ENCODE peak calls at places on chromosomes 6 and 20, in seven cellular contexts. I is hepatocyte, O is fibroblast of lung, Q is SK-N-SH, Z is A549, D is breast epithelium, C is transverse colon. G is an unnamed sample.

GRCh38 chr6:50829898-50830439 is 11.3 kb downstream of the TFAP2B start:
- DNase-seq in Z (no peak), Q (no peak), C (no peak), D (no peak), I (no peak), O (no peak), G (no peak)

GRCh38 chr6:116387374-116387773 is 16.6 kb downstream of the DSE start:
- DNase-seq in Z (no peak), D (no peak), I (no peak), O (peak), Q (no peak), C (no peak), G (peak)

GRCh38 chr6:28585335-28585734 is 59.7 kb downstream of the GPX5 start:
- DNase-seq in C (no peak), Z (no peak), I (peak), D (no peak), Q (no peak), O (peak), G (no peak)

GRCh38 chr6:74087898-74088297 is 391.9 kb downstream of the CD109 start:
- DNase-seq in O (peak), Q (no peak), D (no peak), C (no peak), I (no peak), Z (no peak), G (no peak)

GRCh38 chr6:98574991-98575390 is 259.4 kb upstream of the POU3F2 start:
- DNase-seq in Z (no peak), I (peak), D (peak), O (no peak), C (peak), Q (peak), G (no peak)

GRCh38 chr6:10237284-10238043 is 177.4 kb downstream of the TFAP2A start:
- DNase-seq in Q (no peak), D (no peak), Z (peak), C (peak), O (peak), I (no peak), G (peak)

GRCh38 chr6:36758516-36759176 is 61.0 kb downstream of the RAB44 start:
- DNase-seq in O (no peak), C (peak), Q (no peak), I (no peak), Z (no peak), D (no peak), G (no peak)

GRCh38 chr6:116206231-116206903 is 47.5 kb downstream of the TSPYL4 start:
- DNase-seq in O (peak), Q (no peak), I (no peak), Z (no peak), D (no peak), C (no peak), G (peak)

GRCh38 chr20:9145142-9145541 is 76.3 kb downstream of the PLCB4 start:
- DNase-seq in Z (no peak), Q (no peak), O (no peak), C (no peak), I (no peak), D (no peak), G (no peak)

GRCh38 chr6:133243723-133244122 is 2.6 kb downstream of the EYA4 start:
- DNase-seq in Q (no peak), C (no peak), I (no peak), D (no peak), Z (no peak), O (no peak), G (no peak)

GRCh38 chr6:130105996-130106704 is 87.8 kb downstream of the L3MBTL3 start:
- DNase-seq in Q (no peak), Z (no peak), I (no peak), O (no peak), C (no peak), D (no peak), G (no peak)

GRCh38 chr6:165584541-165584940 is 78.5 kb downstream of the PDE10A start:
- DNase-seq in Z (no peak), I (no peak), C (no peak), Q (no peak), D (no peak), O (no peak), G (no peak)

GRCh38 chr6:141403103-141403502 is 729.6 kb upstream of the GJE1 start:
- DNase-seq in D (no peak), Z (no peak), O (no peak), C (no peak), Q (no peak), I (no peak), G (no peak)

GRCh38 chr6:141401851-141402250 is 730.9 kb upstream of the GJE1 start:
- DNase-seq in D (no peak), Q (no peak), Z (no peak), C (no peak), O (no peak), I (peak), G (no peak)

GRCh38 chr6:141401168-141401567 is 731.6 kb upstream of the GJE1 start:
- DNase-seq in Q (no peak), C (no peak), Z (no peak), O (peak), I (no peak), D (no peak), G (no peak)

GRCh38 chr6:141402489-141402888 is 730.2 kb upstream of the GJE1 start:
- DNase-seq in D (no peak), Z (no peak), O (no peak), I (no peak), C (no peak), Q (no peak), G (no peak)

DNA sequence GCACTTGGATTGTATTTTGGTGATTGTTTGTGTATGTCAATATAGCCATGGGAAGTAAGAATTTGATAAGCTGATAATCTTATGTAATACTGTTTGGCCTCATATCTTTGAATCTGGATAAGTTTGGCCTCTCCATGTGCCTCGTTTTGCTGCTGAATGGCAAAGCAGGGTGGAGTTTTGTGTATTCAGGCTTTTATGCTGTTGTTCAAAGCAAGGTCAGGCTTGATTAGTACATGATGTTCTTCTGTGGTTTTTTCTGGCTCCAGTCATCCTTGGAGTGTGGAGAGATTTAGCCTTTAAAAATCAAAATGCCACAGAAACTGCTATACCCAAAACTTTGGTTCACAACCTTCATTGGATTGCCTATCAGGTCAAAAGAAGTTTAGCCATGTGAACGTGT is 728.9 kb upstream of the GJE1 start:
- DNase-seq in I (no peak), Z (no peak), Q (no peak), O (no peak), D (no peak), C (no peak), G (no peak)
- H3K27ac ChIP-seq in I (no peak), Z (no peak), Q (peak), O (no peak), D (no peak), C (no peak), G (no peak)

GRCh38 chr20:57212890-57213276 is 53.6 kb downstream of the BMP7 start:
- DNase-seq in O (no peak), I (no peak), Q (no peak), Z (no peak), D (no peak), C (no peak), G (no peak)
- H3K27ac ChIP-seq in O (no peak), I (peak), Q (no peak), Z (peak), D (peak), C (peak), G (no peak)

DNA sequence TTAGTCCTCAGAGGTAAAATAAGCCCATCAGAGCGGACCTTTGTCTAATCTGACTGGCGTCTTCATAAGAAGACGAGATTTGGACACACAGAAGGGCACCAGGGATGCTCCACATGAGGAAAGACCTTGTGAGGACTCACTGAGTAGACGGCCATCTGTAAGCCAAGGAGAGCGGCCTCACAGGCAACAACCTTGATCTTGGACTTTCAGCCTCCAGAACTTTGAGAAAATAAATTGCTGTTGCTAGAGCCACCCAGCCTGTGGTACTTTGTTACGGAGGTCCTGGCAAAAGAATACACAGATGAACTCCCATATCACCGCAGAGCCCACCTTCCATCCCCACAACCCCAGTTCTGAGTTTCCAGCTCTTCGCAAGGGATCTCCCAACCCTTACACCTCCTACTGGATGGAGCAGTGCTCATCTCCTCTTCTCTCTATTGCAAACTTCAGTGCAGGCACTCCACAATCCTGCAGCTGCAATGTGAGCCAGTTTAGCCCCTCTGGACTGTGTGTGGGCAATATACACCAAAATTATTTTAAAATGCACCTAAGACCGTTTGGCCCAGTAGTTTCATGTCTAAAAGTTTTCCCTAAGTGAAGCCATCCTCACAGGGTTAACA is 8.7 kb upstream of the TRIM31 start:
- DNase-seq in Z (no peak), I (no peak), Q (no peak), O (no peak), C (no peak), D (no peak), G (no peak)
- H3K27ac ChIP-seq in Z (no peak), I (no peak), Q (no peak), O (no peak), C (peak), D (no peak), G (no peak)

DNA sequence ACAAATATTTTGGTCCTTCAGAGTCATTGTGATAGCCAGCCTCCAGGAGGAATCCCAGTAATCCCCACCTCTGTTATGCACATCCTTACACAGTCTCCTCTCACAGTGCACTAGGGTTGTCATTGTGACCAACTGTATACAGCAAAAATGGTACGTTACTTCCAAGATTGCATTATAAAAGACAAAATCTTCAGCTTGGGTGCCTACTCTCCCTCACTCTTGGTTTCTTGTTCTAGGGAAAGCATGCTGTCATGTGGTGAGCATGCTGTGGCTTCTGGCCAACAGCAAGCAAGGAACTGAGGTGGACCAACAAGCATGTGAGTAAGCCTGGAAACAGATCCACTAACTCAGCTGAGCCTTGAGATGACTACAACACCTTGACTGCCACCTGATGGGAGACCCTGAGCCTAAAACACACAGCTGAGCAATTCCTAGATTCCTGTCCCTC is 130.1 kb upstream of the DST start:
- DNase-seq in Z (peak), I (peak), C (no peak), D (peak), O (peak), Q (no peak), G (peak)
- H3K27ac ChIP-seq in Z (peak), I (no peak), C (no peak), D (no peak), O (peak), Q (peak), G (no peak)